ENCODE peak calls at places on chromosomes 2 and 18, in nine cellular contexts. One of them, this sample, is unnamed.

GRCh38 chr2:231673348-231673770 is 35.0 kb upstream of the PTMA start:
- DNase-seq in small intestine: no peak
- DNase-seq in naive thymus-derived CD8-positive, alpha-beta T cell: no peak
- DNase-seq in foreskin fibroblast: no peak
- DNase-seq in transverse colon: peak; percentile 90
- DNase-seq in GM04503: no peak
- DNase-seq in retina: no peak
- DNase-seq in T-helper 9 cell: no peak
- DNase-seq in stimulated activated CD4-positive, alpha-beta T cell treated with anti-CD3 and anti-CD28 coated beads, Interleukin-1b, Interleukin-23, amount 100 ng/mL, for 48 hours: no peak
- DNase-seq in this sample: no peak

GRCh38 chr2:19732255-19732654 is 169.5 kb downstream of the TTC32 start:
- DNase-seq in small intestine: no peak
- DNase-seq in foreskin fibroblast: no peak
- DNase-seq in T-helper 9 cell: no peak
- DNase-seq in retina: no peak
- DNase-seq in transverse colon: no peak
- DNase-seq in stimulated activated CD4-positive, alpha-beta T cell treated with anti-CD3 and anti-CD28 coated beads, Interleukin-1b, Interleukin-23, amount 100 ng/mL, for 48 hours: no peak
- DNase-seq in naive thymus-derived CD8-positive, alpha-beta T cell: no peak
- DNase-seq in GM04503: no peak
- DNase-seq in this sample: no peak

GRCh38 chr2:74094291-74094690 is 53.4 kb downstream of the BOLA3 start:
- DNase-seq in naive thymus-derived CD8-positive, alpha-beta T cell: no peak
- DNase-seq in small intestine: no peak
- DNase-seq in retina: no peak
- DNase-seq in GM04503: no peak
- DNase-seq in transverse colon: no peak
- DNase-seq in foreskin fibroblast: no peak
- DNase-seq in T-helper 9 cell: no peak
- DNase-seq in stimulated activated CD4-positive, alpha-beta T cell treated with anti-CD3 and anti-CD28 coated beads, Interleukin-1b, Interleukin-23, amount 100 ng/mL, for 48 hours: no peak
- DNase-seq in this sample: no peak

GRCh38 chr2:8453904-8454302 is 228.0 kb upstream of the ID2 start:
- DNase-seq in naive thymus-derived CD8-positive, alpha-beta T cell: no peak
- DNase-seq in stimulated activated CD4-positive, alpha-beta T cell treated with anti-CD3 and anti-CD28 coated beads, Interleukin-1b, Interleukin-23, amount 100 ng/mL, for 48 hours: no peak
- DNase-seq in foreskin fibroblast: no peak
- DNase-seq in small intestine: no peak
- DNase-seq in T-helper 9 cell: no peak
- DNase-seq in GM04503: no peak
- DNase-seq in transverse colon: no peak
- DNase-seq in retina: no peak
- DNase-seq in this sample: no peak

GRCh38 chr18:61982475-61982874 is 89.7 kb upstream of the RNF152 start:
- DNase-seq in retina: no peak
- DNase-seq in stimulated activated CD4-positive, alpha-beta T cell treated with anti-CD3 and anti-CD28 coated beads, Interleukin-1b, Interleukin-23, amount 100 ng/mL, for 48 hours: no peak
- DNase-seq in foreskin fibroblast: no peak
- DNase-seq in GM04503: no peak
- DNase-seq in transverse colon: no peak
- DNase-seq in naive thymus-derived CD8-positive, alpha-beta T cell: no peak
- DNase-seq in small intestine: no peak
- DNase-seq in T-helper 9 cell: no peak
- DNase-seq in this sample: no peak

GRCh38 chr2:10931710-10932255 is 20.0 kb downstream of the KCNF1 start:
- DNase-seq in foreskin fibroblast: peak; percentile 72
- DNase-seq in small intestine: no peak
- DNase-seq in naive thymus-derived CD8-positive, alpha-beta T cell: no peak
- DNase-seq in GM04503: peak; percentile 60
- DNase-seq in retina: no peak
- DNase-seq in stimulated activated CD4-positive, alpha-beta T cell treated with anti-CD3 and anti-CD28 coated beads, Interleukin-1b, Interleukin-23, amount 100 ng/mL, for 48 hours: no peak
- DNase-seq in T-helper 9 cell: no peak
- DNase-seq in transverse colon: no peak
- DNase-seq in this sample: no peak

GRCh38 chr18:46370898-46371297 is 266.7 kb downstream of the HAUS1 start:
- DNase-seq in foreskin fibroblast: no peak
- DNase-seq in T-helper 9 cell: no peak
- DNase-seq in retina: no peak
- DNase-seq in transverse colon: no peak
- DNase-seq in naive thymus-derived CD8-positive, alpha-beta T cell: no peak
- DNase-seq in stimulated activated CD4-positive, alpha-beta T cell treated with anti-CD3 and anti-CD28 coated beads, Interleukin-1b, Interleukin-23, amount 100 ng/mL, for 48 hours: no peak
- DNase-seq in GM04503: no peak
- DNase-seq in small intestine: no peak
- DNase-seq in this sample: no peak

GRCh38 chr2:71064754-71065621 is 3.5 kb upstream of the NAGK start:
- DNase-seq in GM04503: no peak
- DNase-seq in retina: no peak
- DNase-seq in T-helper 9 cell: no peak
- DNase-seq in transverse colon: peak; percentile 26
- DNase-seq in foreskin fibroblast: no peak
- DNase-seq in naive thymus-derived CD8-positive, alpha-beta T cell: no peak
- DNase-seq in stimulated activated CD4-positive, alpha-beta T cell treated with anti-CD3 and anti-CD28 coated beads, Interleukin-1b, Interleukin-23, amount 100 ng/mL, for 48 hours: no peak
- DNase-seq in small intestine: no peak
- DNase-seq in this sample: no peak

GRCh38 chr2:101173707-101174295 is 22.6 kb upstream of the TBC1D8 start:
- DNase-seq in small intestine: peak; percentile 20
- DNase-seq in foreskin fibroblast: no peak
- DNase-seq in transverse colon: no peak
- DNase-seq in stimulated activated CD4-positive, alpha-beta T cell treated with anti-CD3 and anti-CD28 coated beads, Interleukin-1b, Interleukin-23, amount 100 ng/mL, for 48 hours: peak; percentile 53
- DNase-seq in T-helper 9 cell: no peak
- DNase-seq in naive thymus-derived CD8-positive, alpha-beta T cell: no peak
- DNase-seq in retina: no peak
- DNase-seq in GM04503: no peak
- DNase-seq in this sample: peak; percentile 85

GRCh38 chr2:75186829-75187228 is 12.5 kb downstream of the TACR1 start:
- DNase-seq in retina: no peak
- DNase-seq in foreskin fibroblast: no peak
- DNase-seq in transverse colon: no peak
- DNase-seq in stimulated activated CD4-positive, alpha-beta T cell treated with anti-CD3 and anti-CD28 coated beads, Interleukin-1b, Interleukin-23, amount 100 ng/mL, for 48 hours: no peak
- DNase-seq in naive thymus-derived CD8-positive, alpha-beta T cell: no peak
- DNase-seq in T-helper 9 cell: no peak
- DNase-seq in GM04503: no peak
- DNase-seq in small intestine: no peak
- DNase-seq in this sample: no peak